ENCODE peak calls at places on chromosomes 12 and 14, in ten cellular contexts. S is HL-60; H is AG04450; Z is cardiac fibroblast; F is testis; T is CD4-positive, CD25-positive, alpha-beta regulatory T cell; N is adrenal gland; J is left ventricle myocardium inferior; B is foreskin fibroblast; I is IMR-90. W is an unnamed sample.
A peak's percentile ranks its signal among the peaks of the same experiment; 100 is the strongest.

GRCh38 chr14:44317433-44317746 is 189.7 kb downstream of the FSCB start:
- DNase-seq in S (no peak), H (no peak), Z (no peak), F (no peak), T (no peak), N (no peak), J (no peak), B (no peak), I (no peak), W (no peak)

GRCh38 chr12:116508145-116509121 is 50.7 kb upstream of the MAP1LC3B2 start:
- DNase-seq in S (no peak), H (no peak), Z (no peak), F (peak; percentile 51), T (peak; percentile 11), N (no peak), J (peak; percentile 70), B (peak; percentile 50), I (no peak), W (no peak)

GRCh38 chr12:24039113-24039525 is 89.6 kb upstream of the SOX5 start:
- DNase-seq in S (no peak), H (peak; percentile 63), Z (peak; percentile 99), F (no peak), T (no peak), N (no peak), J (no peak), B (peak; percentile 4), I (peak; percentile 97), W (peak; percentile 77)

GRCh38 chr14:44154446-44154845 is 352.6 kb downstream of the FSCB start:
- DNase-seq in S (no peak), H (no peak), Z (no peak), F (no peak), T (no peak), N (no peak), J (no peak), B (no peak), I (no peak), W (no peak)

GRCh38 chr12:105480162-105480561 is 149.7 kb downstream of the C12orf75 start:
- DNase-seq in S (no peak), H (no peak), Z (peak; percentile 67), F (no peak), T (no peak), N (no peak), J (no peak), B (peak; percentile 6), I (peak; percentile 31), W (no peak)

GRCh38 chr12:89573081-89573810 is 47.4 kb upstream of the POC1B start:
- DNase-seq in S (no peak), H (no peak), Z (no peak), F (no peak), T (no peak), N (no peak), J (no peak), B (peak; percentile 42), I (no peak), W (no peak)

GRCh38 chr12:52082988-52083637 is 3.6 kb downstream of the SMIM41 start:
- DNase-seq in S (peak; percentile 59), H (no peak), Z (peak; percentile 49), F (peak; percentile 55), T (peak; percentile 57), N (peak; percentile 78), J (peak; percentile 51), B (peak; percentile 80), I (peak; percentile 71), W (no peak)

GRCh38 chr12:121872546-121873223 is 14.0 kb upstream of the HPD start:
- DNase-seq in S (no peak), H (peak; percentile 98), Z (peak; percentile 96), F (no peak), T (no peak), N (peak; percentile 72), J (peak; percentile 31), B (peak; percentile 99), I (peak; percentile 99), W (peak; percentile 89)

GRCh38 chr14:20904393-20905029 is 13.3 kb downstream of the RNASE3 start:
- DNase-seq in S (peak; percentile 89), H (no peak), Z (no peak), F (no peak), T (no peak), N (no peak), J (no peak), B (no peak), I (no peak), W (no peak)

GRCh38 chr12:4441355-4442330 is 4.0 kb downstream of the FGF6 start:
- DNase-seq in S (no peak), H (no peak), Z (no peak), F (no peak), T (no peak), N (peak; percentile 34), J (no peak), B (no peak), I (no peak), W (no peak)

GRCh38 chr12:49885118-49885517 is 18.6 kb downstream of the FAIM2 start:
- DNase-seq in S (no peak), H (no peak), Z (no peak), F (no peak), T (no peak), N (no peak), J (no peak), B (no peak), I (no peak), W (no peak)

GRCh38 chr12:116080415-116080814 is 197.1 kb downstream of the MED13L start:
- DNase-seq in S (no peak), H (no peak), Z (no peak), F (no peak), T (no peak), N (no peak), J (no peak), B (no peak), I (no peak), W (no peak)

GRCh38 chr12:62643470-62643869 is 176.8 kb downstream of the MON2 start:
- DNase-seq in S (no peak), H (no peak), Z (peak; percentile 60), F (no peak), T (no peak), N (no peak), J (no peak), B (no peak), I (peak; percentile 10), W (no peak)

GRCh38 chr12:85626031-85626781 is 210.0 kb downstream of the RASSF9 start:
- DNase-seq in S (no peak), H (peak; percentile 27), Z (peak; percentile 88), F (no peak), T (no peak), N (no peak), J (no peak), B (peak; percentile 90), I (peak; percentile 88), W (peak; percentile 47)

GRCh38 chr12:22437031-22437806 is 102.7 kb upstream of the ST8SIA1 start:
- DNase-seq in S (no peak), H (no peak), Z (no peak), F (no peak), T (no peak), N (no peak), J (no peak), B (no peak), I (no peak), W (no peak)

GRCh38 chr12:54660320-54660962 is 12.3 kb upstream of the DCD start:
- DNase-seq in S (no peak), H (no peak), Z (no peak), F (no peak), T (no peak), N (no peak), J (no peak), B (no peak), I (no peak), W (no peak)

DNA sequence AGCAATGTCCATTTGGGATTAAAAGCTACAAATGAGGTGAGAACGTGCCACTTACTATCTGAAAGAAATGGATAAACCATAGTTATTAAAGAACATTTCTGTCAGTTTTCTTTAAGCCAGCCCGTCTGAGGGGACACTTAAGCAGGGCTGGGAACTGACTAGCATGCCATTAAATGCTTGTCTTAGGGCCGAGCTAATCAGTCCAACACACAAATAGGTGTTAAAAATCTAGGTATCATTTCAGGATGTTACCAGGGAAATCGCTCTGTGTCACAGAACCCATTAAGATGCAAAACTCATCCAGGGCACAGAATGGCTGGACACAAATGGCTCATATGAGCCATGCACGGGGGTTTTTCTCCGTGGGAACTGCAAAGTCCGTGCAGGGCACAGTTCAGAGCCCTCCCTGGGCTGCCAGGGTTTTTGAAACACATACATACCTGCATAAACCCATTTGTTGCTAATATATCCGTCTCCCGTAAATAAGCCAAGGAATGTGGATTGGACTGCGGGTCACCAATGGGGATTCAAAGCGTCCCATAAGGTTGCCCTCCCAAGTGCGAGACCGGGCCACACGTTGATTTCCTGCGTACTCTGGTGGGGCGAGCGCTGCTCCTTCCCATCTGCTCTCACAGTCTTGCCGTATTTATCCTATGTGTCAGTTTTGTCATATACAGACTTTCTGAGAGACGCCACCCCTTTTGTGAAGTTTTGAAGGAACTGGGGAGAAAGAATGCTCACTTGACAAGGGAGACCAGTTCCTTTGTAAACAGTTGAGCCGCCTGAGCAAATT is 5.4 kb upstream of the GSC start:
- DNase-seq in S (no peak), H (no peak), Z (peak; percentile 13), F (no peak), T (no peak), N (no peak), J (no peak), B (no peak), I (no peak), W (no peak)
- H3K4me3 ChIP-seq in S (no peak overlapping the region), H (no peak overlapping the region), Z (no peak overlapping the region), F (no peak overlapping the region), T (no peak overlapping the region), N (no peak overlapping the region), J (no peak overlapping the region), B (no peak overlapping the region), I (no peak overlapping the region), W (no peak overlapping the region)

GRCh38 chr14:24335461-24336146 is 733 bp upstream of the ADCY4 start:
- DNase-seq in S (peak; percentile 42), H (no peak), Z (no peak), F (no peak), T (no peak), N (no peak), J (no peak), B (peak; percentile 45), I (no peak), W (no peak)
- H3K4me3 ChIP-seq in S (no peak overlapping the region), H (no peak overlapping the region), Z (no peak overlapping the region), F (no peak overlapping the region), T (no peak overlapping the region), N (no peak overlapping the region), J (peak overlapping the region; percentile 78), B (no peak overlapping the region), I (no peak overlapping the region), W (no peak overlapping the region)

DNA sequence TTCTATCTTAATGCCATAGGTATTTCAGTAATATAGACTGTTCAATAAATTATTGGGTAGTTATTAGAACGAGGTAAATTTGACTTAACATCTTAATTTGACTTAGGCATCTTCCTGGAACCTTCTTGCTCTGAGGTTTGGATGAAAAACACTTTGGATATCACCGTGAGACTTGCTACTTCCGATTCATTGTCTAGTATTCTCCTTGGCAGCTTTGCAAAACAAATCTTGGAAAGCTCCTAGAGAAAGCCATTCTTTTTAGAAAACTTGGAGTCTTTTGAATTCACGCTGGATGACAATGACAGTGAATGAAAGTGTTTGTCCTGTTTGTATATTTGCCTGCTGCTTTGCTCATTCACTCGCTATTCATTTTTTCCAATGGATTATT is 222.1 kb upstream of the HMGA2 start:
- DNase-seq in S (no peak), H (no peak), Z (no peak), F (no peak), T (no peak), N (no peak), J (no peak), B (no peak), I (no peak), W (no peak)
- H3K4me3 ChIP-seq in S (no peak overlapping the region), H (no peak overlapping the region), Z (no peak overlapping the region), F (no peak overlapping the region), T (no peak overlapping the region), N (no peak overlapping the region), J (peak overlapping the region; percentile 32), B (no peak overlapping the region), I (no peak overlapping the region), W (no peak overlapping the region)

GRCh38 chr14:102317564-102318248 is 1.8 kb upstream of the ZNF839 start:
- DNase-seq in S (peak; percentile 84), H (no peak), Z (peak; percentile 33), F (peak; percentile 84), T (peak; percentile 76), N (peak; percentile 68), J (peak; percentile 42), B (peak; percentile 32), I (no peak), W (no peak)
- H3K4me3 ChIP-seq in S (peak overlapping the region; percentile 55), H (peak overlapping the region; percentile 68), Z (peak overlapping the region; percentile 58), F (peak overlapping the region; percentile 61), T (peak overlapping the region; percentile 55), N (no peak overlapping the region), J (peak overlapping the region; percentile 68), B (peak overlapping the region; percentile 63), I (peak overlapping the region; percentile 54), W (peak overlapping the region; percentile 45)